ENCODE peak calls at places on chromosome 3, in six cellular contexts. One of them, this sample, is unnamed.

GRCh38 chr3:135136361-135137100 is 341.5 kb downstream of the EPHB1 start:
- DNase-seq in K562: no peak
- DNase-seq in A549: no peak
- DNase-seq in GM12878: peak
- DNase-seq in HepG2: no peak
- DNase-seq in SK-N-SH: peak
- DNase-seq in this sample: no peak

GRCh38 chr3:195612075-195612800 is 28.5 kb upstream of the APOD start:
- DNase-seq in HepG2: no peak
- DNase-seq in SK-N-SH: no peak
- DNase-seq in A549: no peak
- DNase-seq in GM12878: no peak
- DNase-seq in K562: no peak
- DNase-seq in this sample: no peak

GRCh38 chr3:28316226-28316625 is 32.3 kb upstream of the ZCWPW2 start:
- DNase-seq in K562: no peak
- DNase-seq in A549: no peak
- DNase-seq in HepG2: no peak
- DNase-seq in SK-N-SH: no peak
- DNase-seq in GM12878: no peak
- DNase-seq in this sample: peak

GRCh38 chr3:39180546-39181346 is 11.6 kb downstream of the XIRP1 start:
- DNase-seq in HepG2: peak
- DNase-seq in SK-N-SH: peak
- DNase-seq in A549: peak
- DNase-seq in K562: peak
- DNase-seq in GM12878: peak
- DNase-seq in this sample: peak

GRCh38 chr3:135239485-135239884 is 444.4 kb downstream of the EPHB1 start:
- DNase-seq in A549: no peak
- DNase-seq in SK-N-SH: peak
- DNase-seq in HepG2: no peak
- DNase-seq in GM12878: no peak
- DNase-seq in K562: no peak
- DNase-seq in this sample: no peak

GRCh38 chr3:43621406-43621973 is 321 bp downstream of the ANO10 start:
- DNase-seq in HepG2: no peak
- DNase-seq in SK-N-SH: no peak
- DNase-seq in A549: no peak
- DNase-seq in K562: no peak
- DNase-seq in GM12878: no peak
- DNase-seq in this sample: no peak

GRCh38 chr3:150114873-150115570 is 144.3 kb upstream of the PFN2 start:
- DNase-seq in GM12878: peak
- DNase-seq in SK-N-SH: no peak
- DNase-seq in A549: no peak
- DNase-seq in HepG2: no peak
- DNase-seq in K562: no peak
- DNase-seq in this sample: peak

GRCh38 chr3:65019412-65020093 is 331.8 kb upstream of the ADAMTS9 start:
- DNase-seq in A549: no peak
- DNase-seq in HepG2: no peak
- DNase-seq in K562: no peak
- DNase-seq in GM12878: no peak
- DNase-seq in SK-N-SH: no peak
- DNase-seq in this sample: no peak

GRCh38 chr3:51617597-51617996 is 53.5 kb upstream of the TEX264 start:
- DNase-seq in HepG2: no peak
- DNase-seq in SK-N-SH: no peak
- DNase-seq in K562: no peak
- DNase-seq in A549: no peak
- DNase-seq in GM12878: no peak
- DNase-seq in this sample: no peak

GRCh38 chr3:44674211-44674610 is 25.7 kb downstream of the ZNF35 start:
- DNase-seq in K562: no peak
- DNase-seq in HepG2: no peak
- DNase-seq in GM12878: no peak
- DNase-seq in A549: no peak
- DNase-seq in SK-N-SH: no peak
- DNase-seq in this sample: no peak

GRCh38 chr3:14991148-14991742 is 43.9 kb downstream of the NR2C2 start:
- DNase-seq in K562: no peak
- DNase-seq in A549: no peak
- DNase-seq in HepG2: no peak
- DNase-seq in SK-N-SH: no peak
- DNase-seq in GM12878: no peak
- DNase-seq in this sample: no peak

GRCh38 chr3:108250626-108251025 is 28.4 kb upstream of the IFT57 start:
- DNase-seq in A549: no peak
- DNase-seq in GM12878: no peak
- DNase-seq in SK-N-SH: no peak
- DNase-seq in HepG2: no peak
- DNase-seq in K562: no peak
- DNase-seq in this sample: no peak

GRCh38 chr3:10338164-10338470 is 17.2 kb upstream of the SEC13 start:
- DNase-seq in A549: no peak
- DNase-seq in GM12878: no peak
- DNase-seq in SK-N-SH: no peak
- DNase-seq in HepG2: no peak
- DNase-seq in K562: no peak
- DNase-seq in this sample: no peak

GRCh38 chr3:8482960-8483665 is 18.5 kb upstream of the LMCD1 start:
- DNase-seq in SK-N-SH: no peak
- DNase-seq in A549: no peak
- DNase-seq in HepG2: peak
- DNase-seq in K562: no peak
- DNase-seq in GM12878: no peak
- DNase-seq in this sample: peak

DNA sequence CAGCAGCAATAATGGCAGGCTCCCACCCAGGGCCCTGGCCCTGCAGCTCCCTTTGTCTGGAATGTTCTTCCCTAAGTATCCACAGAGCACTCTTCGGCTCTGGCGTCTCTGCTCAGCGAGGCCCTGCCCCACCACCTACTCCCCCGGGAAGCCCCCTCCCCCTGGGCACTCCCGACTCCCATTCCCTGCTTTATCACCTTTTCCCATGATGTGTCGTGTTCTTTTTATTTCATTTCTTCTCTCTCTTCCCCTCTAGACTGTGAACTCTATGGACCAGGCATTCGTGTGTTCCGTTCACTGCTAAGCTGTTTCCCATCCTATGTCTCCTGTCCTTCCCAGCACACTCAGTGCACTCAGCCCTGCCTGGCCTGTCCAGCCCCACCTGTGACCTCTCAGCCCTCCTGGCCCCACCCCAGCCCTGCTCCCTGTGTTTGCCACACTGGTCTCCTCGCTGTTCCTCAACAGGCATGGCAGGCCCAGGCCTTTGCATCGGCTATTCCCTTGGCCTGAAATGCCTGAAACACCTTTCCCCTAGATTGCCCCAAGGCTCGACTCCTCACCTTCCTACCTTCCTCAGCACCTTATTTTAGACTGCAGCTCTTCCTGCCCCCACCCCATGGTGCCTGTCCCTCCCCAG is 107.4 kb downstream of the TPRA1 start:
- DNase-seq in SK-N-SH: no peak
- DNase-seq in HepG2: no peak
- DNase-seq in GM12878: no peak
- DNase-seq in K562: no peak
- DNase-seq in A549: no peak
- DNase-seq in this sample: no peak
- TF ChIP-seq SMC3 in SK-N-SH: no peak
- TF ChIP-seq SMC3 in HepG2: no peak
- TF ChIP-seq SMC3 in GM12878: no peak
- TF ChIP-seq SMC3 in K562: no peak
- TF ChIP-seq SMC3 in A549: no peak
- TF ChIP-seq SMC3 in this sample: no peak

DNA sequence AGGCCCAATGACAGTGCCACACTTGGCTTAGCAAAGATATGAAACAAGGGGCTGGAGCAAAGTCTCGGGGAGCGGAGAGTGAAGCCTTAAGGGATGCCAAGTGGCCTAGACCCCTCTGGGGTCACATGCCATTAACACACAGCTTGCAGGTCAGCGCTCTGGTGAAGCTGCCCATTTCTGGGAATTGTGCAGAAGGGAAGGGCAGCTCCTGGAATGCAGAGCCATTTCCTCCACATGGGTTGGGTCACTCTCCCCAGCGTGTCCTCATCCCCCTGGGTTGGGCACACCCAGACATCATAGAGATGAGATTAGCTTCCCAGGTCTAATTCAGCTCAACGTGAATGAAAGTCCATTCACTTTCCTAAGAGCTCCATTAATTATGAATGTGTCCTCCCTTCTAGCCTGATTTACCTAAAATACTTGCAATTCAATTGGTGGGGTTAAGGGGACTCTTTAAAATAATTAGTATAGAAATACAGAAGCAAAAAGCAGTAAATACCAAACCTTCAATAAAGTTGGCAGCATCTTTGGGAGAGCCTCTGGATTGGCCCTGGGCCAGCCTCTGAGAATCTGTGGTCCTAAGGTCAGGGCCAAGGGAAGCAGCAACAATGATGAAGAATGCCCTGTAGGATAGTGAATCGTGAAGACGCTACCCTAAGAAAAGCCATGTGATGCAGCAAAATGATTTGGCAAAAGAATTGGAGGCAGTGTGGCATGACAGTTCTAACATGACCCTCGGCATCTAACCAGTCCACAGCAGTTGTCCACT is 17.8 kb downstream of the MRAS start:
- DNase-seq in GM12878: no peak
- DNase-seq in HepG2: no peak
- DNase-seq in K562: no peak
- DNase-seq in SK-N-SH: no peak
- DNase-seq in A549: no peak
- DNase-seq in this sample: no peak
- TF ChIP-seq SMC3 in GM12878: no peak
- TF ChIP-seq SMC3 in HepG2: no peak
- TF ChIP-seq SMC3 in K562: no peak
- TF ChIP-seq SMC3 in SK-N-SH: no peak
- TF ChIP-seq SMC3 in A549: no peak
- TF ChIP-seq SMC3 in this sample: no peak

DNA sequence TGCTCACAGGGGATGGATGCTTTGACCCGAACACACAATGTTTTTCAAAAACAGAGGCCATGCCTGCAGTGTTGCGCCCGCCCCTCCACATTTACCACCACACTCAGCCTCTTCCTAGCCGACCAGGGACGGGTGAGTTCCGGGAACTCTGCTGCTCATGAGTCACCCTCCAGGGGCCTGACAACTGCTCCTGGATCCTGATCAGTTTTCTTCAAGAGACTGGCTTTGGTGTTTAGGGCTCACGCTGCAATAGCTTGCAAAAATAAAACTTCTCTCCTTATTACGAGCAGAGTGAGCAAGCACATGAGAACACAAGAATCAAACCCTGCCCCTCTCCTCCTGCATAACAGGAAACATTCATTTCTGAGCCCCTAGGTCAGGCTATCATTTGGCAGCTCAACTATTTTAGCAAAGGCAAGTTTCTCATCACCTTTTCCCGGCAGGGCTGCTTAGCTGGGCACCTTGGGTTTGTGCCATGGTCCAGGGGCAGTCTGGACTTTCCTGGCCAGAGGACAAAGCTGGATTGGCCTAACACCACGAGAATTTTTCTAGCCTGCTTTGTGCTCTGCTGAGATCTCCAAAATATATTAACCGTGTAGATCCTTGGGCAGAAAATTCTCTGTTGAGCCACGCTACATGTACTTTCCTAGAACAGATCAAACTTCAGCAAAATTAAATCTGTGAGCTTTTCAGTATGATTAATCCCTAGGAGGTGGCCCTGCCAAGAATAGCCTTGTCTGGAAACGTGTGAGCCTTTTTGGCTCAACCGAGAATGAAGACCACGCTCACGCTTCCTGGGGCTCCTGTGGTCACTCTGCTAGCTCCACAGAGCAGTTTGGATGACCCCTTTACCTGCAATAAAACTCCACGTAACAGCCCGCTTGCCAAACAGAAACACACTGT is 52.7 kb upstream of the SPATA12 start:
- DNase-seq in K562: peak
- DNase-seq in GM12878: no peak
- DNase-seq in A549: peak
- DNase-seq in HepG2: no peak
- DNase-seq in SK-N-SH: no peak
- DNase-seq in this sample: peak
- TF ChIP-seq SMC3 in K562: no peak
- TF ChIP-seq SMC3 in GM12878: no peak
- TF ChIP-seq SMC3 in A549: no peak
- TF ChIP-seq SMC3 in HepG2: no peak
- TF ChIP-seq SMC3 in SK-N-SH: no peak
- TF ChIP-seq SMC3 in this sample: no peak

GRCh38 chr3:139578783-139579182 is 39.2 kb upstream of the RBP1 start:
- DNase-seq in K562: no peak
- DNase-seq in GM12878: no peak
- DNase-seq in SK-N-SH: no peak
- DNase-seq in HepG2: no peak
- DNase-seq in A549: no peak
- DNase-seq in this sample: no peak

GRCh38 chr3:139577899-139578298 is 38.4 kb upstream of the RBP1 start:
- DNase-seq in A549: no peak
- DNase-seq in K562: no peak
- DNase-seq in HepG2: no peak
- DNase-seq in GM12878: no peak
- DNase-seq in SK-N-SH: peak
- DNase-seq in this sample: no peak

GRCh38 chr3:139571744-139572143 is 32.2 kb upstream of the RBP1 start:
- DNase-seq in HepG2: no peak
- DNase-seq in SK-N-SH: no peak
- DNase-seq in GM12878: no peak
- DNase-seq in A549: no peak
- DNase-seq in K562: no peak
- DNase-seq in this sample: no peak

GRCh38 chr3:139572847-139573672 is 33.5 kb upstream of the RBP1 start:
- DNase-seq in K562: no peak
- DNase-seq in A549: no peak
- DNase-seq in SK-N-SH: no peak
- DNase-seq in GM12878: no peak
- DNase-seq in HepG2: no peak
- DNase-seq in this sample: no peak

DNA sequence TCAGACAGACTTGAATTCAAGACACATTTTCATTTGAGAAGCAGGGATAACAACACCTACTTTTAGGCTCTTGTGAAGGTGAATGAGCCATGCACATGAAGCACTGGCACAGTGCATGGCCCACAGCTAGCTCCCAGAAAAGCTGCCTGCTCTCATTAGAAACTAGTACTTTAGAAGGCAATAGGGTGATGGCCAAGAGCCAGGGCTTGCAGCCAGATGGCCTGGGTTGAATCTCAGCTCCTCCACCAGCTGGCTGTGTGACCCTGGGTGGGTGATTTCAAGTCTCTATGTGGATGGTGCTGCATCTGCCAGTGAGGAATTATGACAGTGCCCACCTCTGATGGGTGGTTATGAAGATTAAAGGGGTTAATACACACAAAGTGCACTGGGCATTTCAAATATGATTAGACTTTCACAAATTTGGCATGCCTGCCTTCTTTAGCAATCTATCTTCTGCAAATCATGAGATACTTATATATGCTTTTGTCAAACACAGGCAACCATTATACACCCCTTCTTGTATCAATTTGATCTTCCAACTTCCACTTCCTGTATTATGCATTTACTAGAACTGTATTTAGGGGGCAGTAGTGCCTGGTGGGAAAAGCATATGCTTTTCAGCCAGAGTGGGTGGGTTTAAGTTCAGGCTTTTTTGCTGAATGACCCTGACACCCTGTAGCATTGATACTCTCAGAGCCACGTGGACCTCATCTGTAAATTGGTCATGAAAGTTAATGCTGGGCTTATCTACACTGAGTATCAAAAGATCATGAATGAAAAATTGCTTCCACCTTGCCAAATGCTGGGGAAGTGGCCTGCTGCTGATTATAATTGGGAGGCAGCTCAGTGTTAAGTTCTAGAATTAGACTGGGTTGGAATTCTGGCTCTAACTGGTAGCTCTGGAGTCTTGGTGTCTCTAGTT is 34.7 kb upstream of the RBP1 start:
- DNase-seq in SK-N-SH: peak
- DNase-seq in A549: no peak
- DNase-seq in HepG2: no peak
- DNase-seq in K562: no peak
- DNase-seq in GM12878: no peak
- DNase-seq in this sample: no peak
- TF ChIP-seq SMC3 in SK-N-SH: no peak
- TF ChIP-seq SMC3 in A549: no peak
- TF ChIP-seq SMC3 in HepG2: no peak
- TF ChIP-seq SMC3 in K562: no peak
- TF ChIP-seq SMC3 in GM12878: no peak
- TF ChIP-seq SMC3 in this sample: no peak

This sample was measured in IMR-90.